ENCODE peak calls at places on chromosomes 13 and 19, in eight cellular contexts. K, V, P, E, L, R, Y and Z are unnamed samples.
A peak's percentile ranks its signal among the peaks of the same experiment; 100 is the strongest.

GRCh38 chr13:110209950-110210603 is 96.9 kb downstream of the COL4A1 start:
- DNase-seq in E (no peak), Y (peak; percentile 94), V (no peak), P (no peak), R (no peak), L (peak; percentile 65), K (no peak), Z (no peak)

GRCh38 chr19:20662421-20663105 is 1.2 kb upstream of the ZNF626 start:
- DNase-seq in K (no peak), L (no peak), P (no peak), R (no peak), E (no peak), V (no peak), Y (no peak), Z (no peak)

GRCh38 chr19:19597809-19598306 is 20.6 kb downstream of the PBX4 start:
- DNase-seq in E (no peak), R (no peak), P (no peak), V (no peak), K (no peak), L (no peak), Y (no peak), Z (no peak)

GRCh38 chr13:111573362-111573761 is 252.9 kb downstream of the TEX29 start:
- DNase-seq in E (no peak), R (no peak), V (no peak), Y (no peak), L (no peak), K (no peak), P (no peak), Z (no peak)

GRCh38 chr19:57934820-57935665 is at the start of gene ZNF418:
- DNase-seq in Y (peak; percentile 90), R (no peak), V (peak; percentile 15), P (peak; percentile 70), E (no peak), L (peak; percentile 56), K (no peak), Z (peak; percentile 75)

GRCh38 chr19:19230505-19230904 is 18.7 kb downstream of the NCAN start:
- DNase-seq in Y (no peak), V (no peak), R (no peak), P (no peak), K (no peak), L (no peak), E (no peak), Z (no peak)

GRCh38 chr19:44738603-44739585 is 9.6 kb upstream of the BCL3 start:
- DNase-seq in V (no peak), L (no peak), P (no peak), E (no peak), R (no peak), Y (peak; percentile 35), K (no peak), Z (no peak)

GRCh38 chr19:44723952-44724319 is 24.6 kb upstream of the BCL3 start:
- DNase-seq in E (peak; percentile 32), K (peak; percentile 60), R (peak; percentile 62), L (peak; percentile 76), P (peak; percentile 88), V (peak; percentile 68), Y (peak; percentile 82), Z (peak; percentile 87)

GRCh38 chr13:56735537-56735942 is 405.2 kb upstream of the PRR20A start:
- DNase-seq in R (no peak), Y (no peak), P (no peak), E (no peak), L (no peak), V (no peak), K (no peak), Z (no peak)

GRCh38 chr13:44855860-44856259 is 133.4 kb downstream of the NUFIP1 start:
- DNase-seq in K (no peak), Y (no peak), L (no peak), R (no peak), P (no peak), E (no peak), V (no peak), Z (no peak)

GRCh38 chr13:33711441-33711840 is 106.5 kb upstream of the RFC3 start:
- DNase-seq in Y (no peak), R (no peak), L (no peak), V (no peak), E (no peak), K (no peak), P (no peak), Z (no peak)

GRCh38 chr19:35642798-35643254 is 1.3 kb downstream of the ETV2 start:
- DNase-seq in K (no peak), E (no peak), Y (no peak), L (no peak), V (no peak), R (no peak), P (no peak), Z (no peak)

GRCh38 chr13:53017433-53017970 is 11.1 kb upstream of the OLFM4 start:
- DNase-seq in L (no peak), R (no peak), P (no peak), E (no peak), V (no peak), Y (no peak), K (peak; percentile 68), Z (no peak)

GRCh38 chr13:72043361-72043760 is 176.4 kb upstream of the DACH1 start:
- DNase-seq in E (no peak), V (no peak), K (no peak), L (no peak), Y (no peak), R (no peak), P (no peak), Z (no peak)

GRCh38 chr13:73231456-73231855 is 172.7 kb downstream of the KLF5 start:
- DNase-seq in E (no peak), P (no peak), K (no peak), V (no peak), Y (no peak), L (no peak), R (no peak), Z (no peak)

GRCh38 chr13:23325191-23325590 is 108.3 kb downstream of the SACS start:
- DNase-seq in E (no peak), K (no peak), V (no peak), P (no peak), Y (peak; percentile 85), L (no peak), R (no peak), Z (no peak)

GRCh38 chr13:27639186-27639585 is 17.5 kb downstream of the POLR1D start:
- DNase-seq in V (no peak), L (no peak), R (no peak), E (no peak), P (no peak), Y (no peak), K (no peak), Z (no peak)

GRCh38 chr13:49976314-49977258 is 20.3 kb upstream of the TRIM13 start:
- DNase-seq in L (peak; percentile 60), V (peak; percentile 63), Y (peak; percentile 82), E (peak; percentile 49), K (peak; percentile 92), R (peak; percentile 65), P (peak; percentile 59), Z (peak; percentile 55)

GRCh38 chr19:10747271-10747670 is 29.4 kb downstream of the DNM2 start:
- DNase-seq in E (no peak), L (peak; percentile 65), Y (peak; percentile 53), V (no peak), K (no peak), P (no peak), R (no peak), Z (no peak)

GRCh38 chr19:13058951-13059660 is 43.6 kb downstream of the LYL1 start:
- DNase-seq in K (no peak), R (no peak), E (no peak), V (no peak), P (no peak), Y (no peak), L (no peak), Z (no peak)

GRCh38 chr13:60647547-60647946 is 250.5 kb downstream of the TDRD3 start:
- DNase-seq in Y (no peak), P (no peak), E (no peak), V (no peak), K (no peak), L (no peak), R (no peak), Z (no peak)

GRCh38 chr13:19782049-19782726 is 557 bp downstream of the PSPC1 start:
- DNase-seq in Y (peak; percentile 57), V (peak; percentile 28), K (peak; percentile 22), L (peak; percentile 13), R (peak; percentile 19), E (no peak), P (peak; percentile 62), Z (peak; percentile 65)

GRCh38 chr13:45168555-45168930 is 32.3 kb downstream of the KCTD4 start:
- DNase-seq in V (no peak), Y (no peak), E (no peak), R (no peak), K (no peak), L (no peak), P (no peak), Z (no peak)

GRCh38 chr19:8445488-8446001 is 770 bp downstream of the HNRNPM start:
- DNase-seq in R (no peak), Y (peak; percentile 56), P (peak; percentile 45), L (peak; percentile 50), K (peak; percentile 8), V (no peak), E (no peak), Z (no peak)

GRCh38 chr19:38667552-38668205 is 20.2 kb downstream of the ACTN4 start:
- DNase-seq in K (no peak), E (no peak), P (peak; percentile 59), R (no peak), Y (peak; percentile 62), L (no peak), V (no peak), Z (peak; percentile 62)

GRCh38 chr19:50268046-50268445 is 61.1 kb downstream of the KCNC3 start:
- DNase-seq in E (no peak), K (no peak), L (no peak), Y (no peak), P (no peak), V (no peak), R (no peak), Z (no peak)

GRCh38 chr13:77815330-77815729 is 103.3 kb downstream of the EDNRB start:
- DNase-seq in R (no peak), E (no peak), V (no peak), P (no peak), L (no peak), K (no peak), Y (no peak), Z (no peak)

GRCh38 chr19:47156861-47157454 is 26.3 kb downstream of the SAE1 start:
- DNase-seq in E (peak; percentile 43), L (no peak), P (no peak), V (no peak), K (peak; percentile 21), R (no peak), Y (no peak), Z (no peak)

GRCh38 chr13:113299951-113300350 is 2.9 kb downstream of the LAMP1 start:
- DNase-seq in V (no peak), E (no peak), L (no peak), Y (no peak), P (no peak), K (peak; percentile 49), R (no peak), Z (no peak)

GRCh38 chr13:94121686-94122085 is 357.8 kb downstream of the DCT start:
- DNase-seq in K (no peak), R (no peak), Y (peak; percentile 26), V (no peak), P (peak; percentile 25), L (no peak), E (no peak), Z (peak; percentile 17)

GRCh38 chr13:50635504-50635903 is 208.0 kb downstream of the DLEU7 start:
- DNase-seq in P (no peak), K (peak; percentile 99), R (no peak), V (no peak), Y (peak; percentile 16), E (no peak), L (no peak), Z (no peak)

GRCh38 chr19:50416034-50416814 is 2.5 kb upstream of the SPIB start:
- DNase-seq in P (no peak), V (no peak), E (no peak), K (no peak), Y (no peak), R (no peak), L (no peak), Z (no peak)

GRCh38 chr19:35090795-35091214 is 24.8 kb upstream of the FXYD3 start:
- DNase-seq in Y (no peak), L (no peak), K (no peak), V (no peak), P (peak; percentile 47), R (no peak), E (no peak), Z (no peak)

GRCh38 chr19:853014-853553 is 981 bp downstream of the ELANE start:
- DNase-seq in L (no peak), K (no peak), R (no peak), V (no peak), P (no peak), E (no peak), Y (no peak), Z (no peak)